ENCODE peak calls at places on chromosomes 12 and 14, in nine cellular contexts. One of them, this sample, is unnamed.
A peak's percentile ranks its signal among the peaks of the same experiment; 100 is the strongest.

GRCh38 chr14:60777856-60778578 is 43.5 kb downstream of the MNAT1 start:
- DNase-seq in SW480: no peak
- DNase-seq in Daoy: peak; percentile 74
- DNase-seq in activated CD4-positive, alpha-beta T cell treated with anti-CD3 and anti-CD28 coated beads, Interleukin-2, amount 50 U/mL, for 1 hour: no peak
- DNase-seq in activated T-cell treated with anti-CD3 and anti-CD28 coated beads, Interleukin-2, amount 50 U/mL, for 1 hour: no peak
- DNase-seq in NCI-H1092: no peak
- DNase-seq in left cardiac atrium: no peak
- DNase-seq in AG08396: peak; percentile 67
- DNase-seq in activated naive CD4-positive, alpha-beta T cell: no peak
- DNase-seq in this sample: no peak

GRCh38 chr14:91230363-91231035 is 14.0 kb downstream of the GPR68 start:
- DNase-seq in NCI-H1092: no peak
- DNase-seq in Daoy: peak; percentile 75
- DNase-seq in activated CD4-positive, alpha-beta T cell treated with anti-CD3 and anti-CD28 coated beads, Interleukin-2, amount 50 U/mL, for 1 hour: no peak
- DNase-seq in activated naive CD4-positive, alpha-beta T cell: no peak
- DNase-seq in activated T-cell treated with anti-CD3 and anti-CD28 coated beads, Interleukin-2, amount 50 U/mL, for 1 hour: no peak
- DNase-seq in AG08396: no peak
- DNase-seq in SW480: no peak
- DNase-seq in left cardiac atrium: no peak
- DNase-seq in this sample: no peak

GRCh38 chr14:101972126-101972785 is 7.9 kb downstream of the DYNC1H1 start:
- DNase-seq in activated T-cell treated with anti-CD3 and anti-CD28 coated beads, Interleukin-2, amount 50 U/mL, for 1 hour: no peak
- DNase-seq in activated CD4-positive, alpha-beta T cell treated with anti-CD3 and anti-CD28 coated beads, Interleukin-2, amount 50 U/mL, for 1 hour: no peak
- DNase-seq in NCI-H1092: no peak
- DNase-seq in left cardiac atrium: peak; percentile 89
- DNase-seq in SW480: peak; percentile 100
- DNase-seq in AG08396: peak; percentile 88
- DNase-seq in activated naive CD4-positive, alpha-beta T cell: no peak
- DNase-seq in Daoy: peak; percentile 99
- DNase-seq in this sample: peak; percentile 93

GRCh38 chr12:48119078-48119833 is at the start of gene PFKM:
- DNase-seq in AG08396: peak; percentile 90
- DNase-seq in SW480: peak; percentile 90
- DNase-seq in NCI-H1092: peak; percentile 83
- DNase-seq in left cardiac atrium: peak; percentile 89
- DNase-seq in activated naive CD4-positive, alpha-beta T cell: peak; percentile 5
- DNase-seq in activated T-cell treated with anti-CD3 and anti-CD28 coated beads, Interleukin-2, amount 50 U/mL, for 1 hour: peak; percentile 54
- DNase-seq in Daoy: peak; percentile 95
- DNase-seq in activated CD4-positive, alpha-beta T cell treated with anti-CD3 and anti-CD28 coated beads, Interleukin-2, amount 50 U/mL, for 1 hour: peak; percentile 59
- DNase-seq in this sample: peak; percentile 93

GRCh38 chr14:103121846-103122577 is 1.2 kb upstream of the TNFAIP2 start:
- DNase-seq in NCI-H1092: peak; percentile 84
- DNase-seq in Daoy: peak; percentile 97
- DNase-seq in SW480: peak; percentile 89
- DNase-seq in activated naive CD4-positive, alpha-beta T cell: no peak
- DNase-seq in left cardiac atrium: peak; percentile 92
- DNase-seq in activated CD4-positive, alpha-beta T cell treated with anti-CD3 and anti-CD28 coated beads, Interleukin-2, amount 50 U/mL, for 1 hour: no peak
- DNase-seq in activated T-cell treated with anti-CD3 and anti-CD28 coated beads, Interleukin-2, amount 50 U/mL, for 1 hour: no peak
- DNase-seq in AG08396: no peak
- DNase-seq in this sample: peak; percentile 85

GRCh38 chr12:63045020-63045860 is 105.8 kb downstream of the AVPR1A start:
- DNase-seq in activated naive CD4-positive, alpha-beta T cell: no peak
- DNase-seq in Daoy: peak; percentile 87
- DNase-seq in NCI-H1092: no peak
- DNase-seq in activated T-cell treated with anti-CD3 and anti-CD28 coated beads, Interleukin-2, amount 50 U/mL, for 1 hour: no peak
- DNase-seq in SW480: no peak
- DNase-seq in activated CD4-positive, alpha-beta T cell treated with anti-CD3 and anti-CD28 coated beads, Interleukin-2, amount 50 U/mL, for 1 hour: no peak
- DNase-seq in AG08396: peak; percentile 25
- DNase-seq in left cardiac atrium: no peak
- DNase-seq in this sample: no peak

GRCh38 chr12:45416161-45416560 is 200.3 kb downstream of the ANO6 start:
- DNase-seq in AG08396: no peak
- DNase-seq in activated naive CD4-positive, alpha-beta T cell: no peak
- DNase-seq in activated T-cell treated with anti-CD3 and anti-CD28 coated beads, Interleukin-2, amount 50 U/mL, for 1 hour: no peak
- DNase-seq in Daoy: no peak
- DNase-seq in NCI-H1092: no peak
- DNase-seq in activated CD4-positive, alpha-beta T cell treated with anti-CD3 and anti-CD28 coated beads, Interleukin-2, amount 50 U/mL, for 1 hour: no peak
- DNase-seq in SW480: no peak
- DNase-seq in left cardiac atrium: no peak
- DNase-seq in this sample: no peak

GRCh38 chr14:77239412-77239811 is 31.6 kb downstream of the NGB start:
- DNase-seq in left cardiac atrium: no peak
- DNase-seq in SW480: no peak
- DNase-seq in activated T-cell treated with anti-CD3 and anti-CD28 coated beads, Interleukin-2, amount 50 U/mL, for 1 hour: no peak
- DNase-seq in activated naive CD4-positive, alpha-beta T cell: no peak
- DNase-seq in activated CD4-positive, alpha-beta T cell treated with anti-CD3 and anti-CD28 coated beads, Interleukin-2, amount 50 U/mL, for 1 hour: no peak
- DNase-seq in Daoy: no peak
- DNase-seq in NCI-H1092: no peak
- DNase-seq in AG08396: no peak
- DNase-seq in this sample: no peak

GRCh38 chr12:18320036-18320617 is 58.8 kb downstream of the PIK3C2G start:
- DNase-seq in AG08396: peak; percentile 23
- DNase-seq in NCI-H1092: peak; percentile 2
- DNase-seq in Daoy: peak; percentile 13
- DNase-seq in activated T-cell treated with anti-CD3 and anti-CD28 coated beads, Interleukin-2, amount 50 U/mL, for 1 hour: no peak
- DNase-seq in activated naive CD4-positive, alpha-beta T cell: no peak
- DNase-seq in SW480: peak; percentile 63
- DNase-seq in activated CD4-positive, alpha-beta T cell treated with anti-CD3 and anti-CD28 coated beads, Interleukin-2, amount 50 U/mL, for 1 hour: no peak
- DNase-seq in left cardiac atrium: no peak
- DNase-seq in this sample: no peak

GRCh38 chr12:16076553-16076952 is 165.4 kb downstream of the DERA start:
- DNase-seq in Daoy: peak; percentile 32
- DNase-seq in SW480: peak; percentile 54
- DNase-seq in activated T-cell treated with anti-CD3 and anti-CD28 coated beads, Interleukin-2, amount 50 U/mL, for 1 hour: no peak
- DNase-seq in activated CD4-positive, alpha-beta T cell treated with anti-CD3 and anti-CD28 coated beads, Interleukin-2, amount 50 U/mL, for 1 hour: no peak
- DNase-seq in left cardiac atrium: no peak
- DNase-seq in AG08396: peak; percentile 35
- DNase-seq in activated naive CD4-positive, alpha-beta T cell: no peak
- DNase-seq in NCI-H1092: peak; percentile 36
- DNase-seq in this sample: no peak

GRCh38 chr12:52235822-52236291 is 2.8 kb downstream of the KRT7 start:
- DNase-seq in activated T-cell treated with anti-CD3 and anti-CD28 coated beads, Interleukin-2, amount 50 U/mL, for 1 hour: no peak
- DNase-seq in Daoy: peak; percentile 44
- DNase-seq in activated naive CD4-positive, alpha-beta T cell: no peak
- DNase-seq in AG08396: no peak
- DNase-seq in activated CD4-positive, alpha-beta T cell treated with anti-CD3 and anti-CD28 coated beads, Interleukin-2, amount 50 U/mL, for 1 hour: no peak
- DNase-seq in SW480: peak; percentile 79
- DNase-seq in left cardiac atrium: no peak
- DNase-seq in NCI-H1092: no peak
- DNase-seq in this sample: no peak

GRCh38 chr14:69650948-69651369 is 39.6 kb downstream of the SUSD6 start:
- DNase-seq in AG08396: no peak
- DNase-seq in SW480: no peak
- DNase-seq in Daoy: peak; percentile 25
- DNase-seq in left cardiac atrium: no peak
- DNase-seq in activated naive CD4-positive, alpha-beta T cell: no peak
- DNase-seq in activated CD4-positive, alpha-beta T cell treated with anti-CD3 and anti-CD28 coated beads, Interleukin-2, amount 50 U/mL, for 1 hour: no peak
- DNase-seq in NCI-H1092: no peak
- DNase-seq in activated T-cell treated with anti-CD3 and anti-CD28 coated beads, Interleukin-2, amount 50 U/mL, for 1 hour: no peak
- DNase-seq in this sample: no peak

GRCh38 chr12:75684678-75685620 is 173.5 kb upstream of the KRR1 start:
- DNase-seq in left cardiac atrium: no peak
- DNase-seq in activated naive CD4-positive, alpha-beta T cell: no peak
- DNase-seq in activated CD4-positive, alpha-beta T cell treated with anti-CD3 and anti-CD28 coated beads, Interleukin-2, amount 50 U/mL, for 1 hour: no peak
- DNase-seq in activated T-cell treated with anti-CD3 and anti-CD28 coated beads, Interleukin-2, amount 50 U/mL, for 1 hour: no peak
- DNase-seq in AG08396: peak; percentile 16
- DNase-seq in SW480: no peak
- DNase-seq in NCI-H1092: no peak
- DNase-seq in Daoy: peak; percentile 30
- DNase-seq in this sample: no peak

This sample was measured in tibial artery.